ENCODE peak calls at places on chromosome 20, in seven cellular contexts. P is fibroblast of the aortic adventitia, G is neural progenitor cell, Z is kidney epithelial cell, E is GM23338, X is left ventricle myocardium inferior, B is fibroblast of villous mesenchyme. A is an unnamed sample.

GRCh38 chr20:38790210-38791053 is 15.1 kb upstream of the PPP1R16B start:
- DNase-seq in P (peak; percentile 55), G (peak; percentile 79), Z (no peak), E (peak; percentile 92), X (no peak), B (peak; percentile 25), A (no peak)

GRCh38 chr20:43955244-43956191 is 40.9 kb downstream of the TOX2 start:
- DNase-seq in P (peak; percentile 95), G (no peak), Z (peak; percentile 82), E (no peak), X (no peak), B (peak; percentile 80), A (peak; percentile 73)

GRCh38 chr20:46399401-46399800 is 7.0 kb downstream of the ELMO2 start:
- DNase-seq in P (no peak), G (no peak), Z (no peak), E (no peak), X (no peak), B (no peak), A (no peak)

GRCh38 chr20:46323557-46323956 is 15.3 kb upstream of the CDH22 start:
- DNase-seq in P (no peak), G (no peak), Z (no peak), E (no peak), X (no peak), B (no peak), A (no peak)

GRCh38 chr20:37649017-37649416 is 44.8 kb upstream of the CTNNBL1 start:
- DNase-seq in P (peak; percentile 12), G (no peak), Z (no peak), E (no peak), X (no peak), B (no peak), A (no peak)

GRCh38 chr20:63626424-63627128 is at the start of gene GMEB2:
- DNase-seq in P (no peak), G (no peak), Z (no peak), E (peak; percentile 75), X (peak; percentile 81), B (peak; percentile 73), A (no peak)

GRCh38 chr20:2032168-2032567 is 38.3 kb upstream of the PDYN start:
- DNase-seq in P (no peak), G (peak; percentile 37), Z (no peak), E (no peak), X (no peak), B (no peak), A (peak; percentile 2)

GRCh38 chr20:47024461-47024937 is 129.9 kb downstream of the EYA2 start:
- DNase-seq in P (peak; percentile 36), G (no peak), Z (no peak), E (no peak), X (no peak), B (no peak), A (no peak)

GRCh38 chr20:23350007-23350854 is at the start of gene NXT1:
- DNase-seq in P (peak; percentile 99), G (peak; percentile 97), Z (peak; percentile 90), E (peak; percentile 99), X (peak; percentile 96), B (peak; percentile 99), A (peak; percentile 95)

GRCh38 chr20:38645980-38646858 is 44.6 kb downstream of the ARHGAP40 start:
- DNase-seq in P (peak; percentile 57), G (peak; percentile 91), Z (no peak), E (peak; percentile 92), X (peak; percentile 68), B (peak; percentile 64), A (no peak)

GRCh38 chr20:42024653-42025052 is 406.5 kb upstream of the CHD6 start:
- DNase-seq in P (no peak), G (peak; percentile 78), Z (no peak), E (no peak), X (no peak), B (peak; percentile 6), A (no peak)

GRCh38 chr20:48294942-48295341 is 509.7 kb upstream of the SULF2 start:
- DNase-seq in P (no peak), G (no peak), Z (no peak), E (no peak), X (no peak), B (no peak), A (no peak)

GRCh38 chr20:47217482-47218446 is 138.7 kb downstream of the ZMYND8 start:
- DNase-seq in P (no peak), G (no peak), Z (no peak), E (no peak), X (no peak), B (no peak), A (no peak)

GRCh38 chr20:56922497-56922896 is 293.4 kb downstream of the TFAP2C start:
- DNase-seq in P (no peak), G (no peak), Z (no peak), E (no peak), X (no peak), B (no peak), A (no peak)

GRCh38 chr20:53001502-53002301 is 29.5 kb downstream of the TSHZ2 start:
- DNase-seq in P (no peak), G (no peak), Z (no peak), E (no peak), X (no peak), B (no peak), A (no peak)

GRCh38 chr20:47330933-47331708 is 25.4 kb downstream of the ZMYND8 start:
- DNase-seq in P (peak; percentile 74), G (no peak), Z (peak; percentile 82), E (no peak), X (no peak), B (peak; percentile 97), A (no peak)

GRCh38 chr20:46025376-46025783 is 3.6 kb upstream of the SLC12A5 start:
- DNase-seq in P (no peak), G (peak; percentile 27), Z (no peak), E (no peak), X (no peak), B (no peak), A (no peak)

GRCh38 chr20:18879262-18879661 is 65.7 kb downstream of the SCP2D1 start:
- DNase-seq in P (no peak), G (no peak), Z (no peak), E (no peak), X (no peak), B (no peak), A (no peak)

GRCh38 chr20:47233333-47234188 is 122.9 kb downstream of the ZMYND8 start:
- DNase-seq in P (peak; percentile 22), G (no peak), Z (no peak), E (no peak), X (no peak), B (peak; percentile 45), A (no peak)

GRCh38 chr20:46651091-46651962 is at the start of gene SLC13A3:
- DNase-seq in P (no peak), G (peak; percentile 87), Z (no peak), E (peak; percentile 82), X (no peak), B (no peak), A (peak; percentile 56)

GRCh38 chr20:60062431-60063336 is 104.5 kb downstream of the CDH26 start:
- DNase-seq in P (peak; percentile 80), G (no peak), Z (no peak), E (no peak), X (no peak), B (peak; percentile 54), A (peak; percentile 74)

GRCh38 chr20:44010162-44010704 is 95.6 kb downstream of the TOX2 start:
- DNase-seq in P (no peak), G (no peak), Z (no peak), E (no peak), X (no peak), B (no peak), A (no peak)

DNA sequence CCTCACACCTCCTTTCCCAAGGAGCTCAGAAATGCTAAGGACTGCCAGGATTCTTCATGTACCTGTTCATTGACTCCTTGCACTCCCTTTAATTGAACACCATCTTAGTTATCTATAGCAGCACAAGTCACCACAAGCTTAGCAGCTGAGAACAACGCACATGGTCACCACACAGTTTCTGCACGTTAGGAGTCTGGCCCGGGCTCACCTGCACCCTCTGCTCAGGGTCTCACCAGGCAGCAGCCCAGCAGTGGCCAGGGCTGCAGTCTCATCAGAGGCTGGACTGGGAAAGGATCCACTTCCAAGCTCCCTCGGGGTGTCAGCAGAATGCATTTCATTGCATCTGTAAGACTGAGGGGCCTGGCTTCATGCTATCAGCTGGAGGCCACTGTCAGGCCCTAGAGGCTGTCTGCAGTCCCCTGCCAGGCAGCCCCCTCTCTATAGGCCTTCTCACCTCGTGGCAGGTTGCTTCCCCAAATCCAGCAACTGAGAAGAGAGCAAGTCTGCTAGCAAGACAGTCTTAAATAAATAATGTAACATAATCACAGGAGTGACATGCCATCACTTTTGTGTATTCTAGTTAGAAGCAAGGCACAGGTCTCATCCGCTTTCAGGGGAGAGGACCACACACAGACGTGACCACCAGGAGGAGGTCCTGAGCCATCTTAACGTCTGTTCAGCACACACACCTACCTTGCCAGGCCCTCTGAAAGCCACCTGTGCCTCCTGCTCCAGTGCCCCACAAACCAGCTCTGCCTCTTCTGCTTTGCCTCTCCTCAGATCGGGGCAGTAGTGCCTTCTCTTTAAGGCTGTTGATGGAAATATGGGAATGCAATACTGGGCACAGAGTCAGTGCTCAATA is 165.2 kb upstream of the CST7 start:
- DNase-seq in P (no peak), G (peak; percentile 17), Z (no peak), E (peak; percentile 61), X (no peak), B (no peak), A (no peak)
- TF ChIP-seq CTCF in P (no peak), G (peak; percentile 25), Z (no peak), E (peak; percentile 76), X (no peak), B (no peak), A (no peak)

GRCh38 chr20:24948939-24949679 is at the start of gene CST7:
- DNase-seq in P (no peak), G (no peak), Z (no peak), E (no peak), X (no peak), B (no peak), A (no peak)
- H3K4me3 ChIP-seq in P (no peak within 1 kb of the TSS), G (no peak within 1 kb of the TSS), Z (no peak within 1 kb of the TSS), E (no peak within 1 kb of the TSS), X (no peak within 1 kb of the TSS), B (no peak within 1 kb of the TSS), A (no peak within 1 kb of the TSS)

GRCh38 chr20:10381477-10381876 is 52.5 kb downstream of the MKKS start:
- DNase-seq in P (peak; percentile 9), G (no peak), Z (no peak), E (peak; percentile 14), X (no peak), B (no peak), A (no peak)
- TF ChIP-seq CTCF in P (no peak), G (no peak), Z (no peak), E (peak; percentile 56), X (no peak), B (no peak), A (no peak)

GRCh38 chr20:34514897-34515483 is 1.2 kb upstream of the DYNLRB1 start:
- DNase-seq in P (no peak), G (no peak), Z (no peak), E (no peak), X (no peak), B (peak; percentile 48), A (no peak)
- H3K4me3 ChIP-seq in P (peak overlapping the region; percentile 88), G (peak overlapping the region; percentile 79), Z (peak overlapping the region; percentile 65), E (peak overlapping the region; percentile 88), X (peak overlapping the region; percentile 87), B (peak overlapping the region; percentile 93), A (peak overlapping the region; percentile 92)

GRCh38 chr20:4195499-4195898 is 180.1 kb upstream of the RNF24 start:
- DNase-seq in P (peak; percentile 14), G (peak; percentile 60), Z (no peak), E (peak; percentile 76), X (no peak), B (peak; percentile 27), A (no peak)
- TF ChIP-seq CTCF in P (peak; percentile 48), G (peak; percentile 68), Z (peak; percentile 48), E (peak; percentile 86), X (peak; percentile 61), B (peak; percentile 53), A (peak; percentile 39)

GRCh38 chr20:40683221-40683893 is 5.7 kb downstream of the MAFB start:
- DNase-seq in P (no peak), G (peak; percentile 67), Z (no peak), E (peak; percentile 65), X (peak; percentile 50), B (no peak), A (no peak)
- H3K4me3 ChIP-seq in P (no peak overlapping the region), G (peak overlapping the region; percentile 49), Z (no peak overlapping the region), E (peak overlapping the region; percentile 61), X (peak overlapping the region; percentile 76), B (no peak overlapping the region), A (no peak overlapping the region)

A was measured in retinal pigment epithelial cell.